ENCODE peak calls at places on chromosomes 2 and 18, in four cellular contexts. X, Z, P and T are unnamed samples. For H3K4me1 and H3K9me3, the result is how much of the 10 kb centered on the place peaks cover.

GRCh38 chr18:62741584-62741983 is 26.2 kb downstream of the PHLPP1 start:
- DNase-seq in Z (no peak), X (no peak), P (no peak), T (no peak)

GRCh38 chr18:33802955-33803354 is 224.9 kb downstream of the ASXL3 start:
- DNase-seq in P (peak), X (no peak), Z (no peak), T (no peak)

GRCh38 chr2:64873472-64873924 is 115.7 kb upstream of the SLC1A4 start:
- DNase-seq in Z (peak), X (peak), P (peak), T (peak)

GRCh38 chr18:50401888-50402287 is 27.0 kb downstream of the SKA1 start:
- DNase-seq in P (peak), X (peak), Z (peak), T (peak)

GRCh38 chr2:73107211-73107926 is 5.4 kb downstream of the RAB11FIP5 start:
- DNase-seq in Z (peak), X (no peak), P (no peak), T (peak)

GRCh38 chr18:33670052-33670451 is 92.0 kb downstream of the ASXL3 start:
- DNase-seq in X (no peak), Z (no peak), P (no peak), T (no peak)

GRCh38 chr2:150538582-150539236 is 51.2 kb upstream of the RND3 start:
- DNase-seq in X (no peak), Z (no peak), P (no peak), T (no peak)

GRCh38 chr2:202269585-202269984 is 4.0 kb downstream of the NOP58 start:
- DNase-seq in X (no peak), P (no peak), Z (no peak), T (no peak)

GRCh38 chr18:31575515-31576246 is 16.0 kb upstream of the TTR start:
- DNase-seq in X (no peak), Z (no peak), P (no peak), T (no peak)

GRCh38 chr2:113175736-113176695 is 2.2 kb downstream of the PSD4 start:
- DNase-seq in Z (no peak), P (no peak), X (no peak), T (no peak)

GRCh38 chr18:12686100-12686499 is 16.4 kb downstream of the CEP76 start:
- DNase-seq in P (no peak), X (no peak), Z (no peak), T (no peak)

GRCh38 chr2:231483398-231484329 is 19.4 kb upstream of the NCL start:
- DNase-seq in Z (peak), P (no peak), X (no peak), T (peak)

GRCh38 chr18:52343138-52343537 is 3.1 kb downstream of the DCC start:
- DNase-seq in Z (no peak), X (peak), P (no peak), T (no peak)

GRCh38 chr2:234823196-234823876 is 128.5 kb upstream of the SH3BP4 start:
- DNase-seq in P (no peak), Z (no peak), X (peak), T (no peak)

GRCh38 chr2:33437297-33437696 is 39.2 kb upstream of the RASGRP3 start:
- DNase-seq in Z (no peak), X (no peak), P (no peak), T (no peak)

GRCh38 chr2:5596848-5597247 is 95.3 kb upstream of the SOX11 start:
- DNase-seq in Z (no peak), P (no peak), X (no peak), T (no peak)

GRCh38 chr2:106797494-106797893 is 88.5 kb downstream of the ST6GAL2 start:
- DNase-seq in Z (no peak), P (no peak), X (no peak), T (no peak)

GRCh38 chr2:58834404-58834803 is 593.3 kb upstream of the FANCL start:
- DNase-seq in Z (peak), X (peak), P (no peak), T (no peak)

GRCh38 chr2:166802475-166802874 is 85.8 kb upstream of the XIRP2 start:
- DNase-seq in Z (no peak), P (no peak), X (no peak), T (no peak)

GRCh38 chr2:18626958-18627650 is 37.7 kb upstream of the NT5C1B start:
- DNase-seq in Z (no peak), X (no peak), P (no peak), T (no peak)

GRCh38 chr18:33034941-33035340 is 262.1 kb upstream of the KLHL14 start:
- DNase-seq in X (no peak), Z (no peak), P (no peak), T (no peak)

GRCh38 chr2:69134546-69134945 is 121.6 kb downstream of the ANTXR1 start:
- DNase-seq in P (no peak), Z (no peak), X (no peak), T (no peak)

GRCh38 chr2:73582364-73582763 is 59.9 kb downstream of the NAT8 start:
- DNase-seq in P (no peak), Z (no peak), X (no peak), T (no peak)

GRCh38 chr2:172552547-172553291 is 3.2 kb upstream of the PDK1 start:
- DNase-seq in X (no peak), Z (no peak), P (no peak), T (peak)

GRCh38 chr18:36380173-36380827 is 82.8 kb downstream of the FHOD3 start:
- DNase-seq in P (no peak), Z (no peak), X (no peak), T (no peak)

GRCh38 chr2:239337877-239338484 is 62.8 kb downstream of the HDAC4 start:
- DNase-seq in X (no peak), P (no peak), Z (no peak), T (no peak)

GRCh38 chr2:21860913-21861312 is 737.1 kb downstream of the TDRD15 start:
- DNase-seq in P (no peak), Z (no peak), X (no peak), T (no peak)

GRCh38 chr2:152694161-152694661 is 23.1 kb downstream of the PRPF40A start:
- DNase-seq in Z (no peak), P (no peak), X (no peak), T (peak)

GRCh38 chr2:7752291-7752690 is 835.1 kb downstream of the RNF144A start:
- DNase-seq in Z (no peak), X (no peak), P (no peak), T (no peak)

GRCh38 chr2:46876741-46877384 is 38.7 kb downstream of the MCFD2 start:
- DNase-seq in Z (no peak), P (peak), X (peak), T (peak)

GRCh38 chr2:233085037-233085838 is 25.1 kb downstream of the INPP5D start:
- DNase-seq in X (peak), Z (no peak), P (no peak), T (no peak)

GRCh38 chr2:27857417-27858172 is 32.6 kb downstream of the RBKS start:
- DNase-seq in Z (no peak), X (no peak), P (no peak), T (no peak)

GRCh38 chr2:181438298-181438697 is 18.9 kb upstream of the ITGA4 start:
- DNase-seq in X (no peak), P (no peak), Z (no peak), T (no peak)

GRCh38 chr2:85240055-85240454 is 87.7 kb downstream of the TGOLN2 start:
- DNase-seq in X (no peak), Z (no peak), P (no peak), T (no peak)

DNA sequence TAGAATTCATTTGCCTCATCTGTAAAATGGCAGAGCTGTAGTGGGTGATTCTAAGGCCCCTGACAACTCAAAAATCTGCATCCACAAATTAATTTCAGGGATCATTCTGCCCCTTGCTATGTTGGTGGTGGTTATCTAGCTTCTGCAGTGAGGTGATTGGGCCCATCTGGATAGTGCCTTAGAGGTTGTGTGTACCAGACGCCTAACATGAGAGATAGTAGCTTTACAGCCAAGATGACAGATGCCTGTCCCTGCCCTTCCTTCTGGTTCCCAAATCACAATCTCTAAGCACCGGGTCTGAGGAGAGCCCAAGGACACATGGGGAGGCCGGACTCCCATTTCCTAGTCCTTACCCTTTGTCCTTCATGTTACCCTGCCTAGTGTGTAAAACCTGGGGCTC is 51.1 kb upstream of the TNP1 start:
- DNase-seq in P (no peak), Z (no peak), X (no peak), T (no peak)
- H3K4me1 ChIP-seq in P (under half), Z (under half), X (under half), T (under half)

GRCh38 chr2:55200416-55200815 is 31.7 kb downstream of the CLHC1 start:
- DNase-seq in X (no peak), Z (no peak), P (no peak), T (no peak)
- H3K9me3 ChIP-seq in X (under half), Z (under half), P (under half), T (under half)

DNA sequence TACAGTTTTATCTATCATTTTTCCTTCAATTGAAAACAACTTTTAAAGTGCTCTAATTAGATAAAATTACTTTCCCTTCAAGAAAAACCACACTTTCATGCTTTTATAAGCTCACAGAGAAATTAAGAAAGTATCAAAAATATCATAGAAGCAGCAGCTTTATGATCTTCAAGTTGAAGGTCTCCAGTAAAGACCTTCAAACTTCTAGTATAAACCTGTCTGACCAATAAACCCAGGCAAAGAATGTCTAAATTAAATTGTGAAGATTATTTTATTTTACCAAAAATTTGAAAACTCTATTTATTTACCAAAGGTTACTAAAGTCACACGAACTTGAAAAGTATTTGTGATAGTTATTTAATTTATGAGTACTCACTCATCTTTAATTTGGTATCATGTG is 9.3 kb upstream of the SCTR start:
- DNase-seq in Z (no peak), X (no peak), P (no peak), T (no peak)
- TF ChIP-seq CTCF in Z (no peak), X (no peak), P (no peak), T (no peak)

GRCh38 chr18:9088252-9088651 is 14.2 kb upstream of the NDUFV2 start:
- DNase-seq in Z (no peak), P (no peak), X (no peak), T (no peak)
- H3K4me1 ChIP-seq in Z (under half), P (under half), X (under half), T (under half)